ENCODE peak calls at places on chromosomes 3 and 15, in eight cellular contexts. L, A, N, G, J, Z, M and K are unnamed samples.
A peak's percentile ranks its signal among the peaks of the same experiment; 100 is the strongest.

GRCh38 chr3:110521019-110521418 is 550.6 kb upstream of the NECTIN3 start:
- DNase-seq in L (no peak), A (no peak), J (no peak), N (no peak), G (no peak), M (no peak), Z (peak; percentile 88), K (peak; percentile 80)

GRCh38 chr3:194312743-194313281 is 38.3 kb downstream of the CPN2 start:
- DNase-seq in N (no peak), A (peak; percentile 79), M (no peak), Z (peak; percentile 26), L (no peak), J (no peak), G (no peak), K (peak; percentile 87)

GRCh38 chr3:114259566-114259965 is 22.2 kb upstream of the ZNF80 start:
- DNase-seq in J (no peak), N (no peak), M (no peak), G (no peak), Z (no peak), L (no peak), A (no peak), K (no peak)

GRCh38 chr3:122609798-122610559 is 32.5 kb downstream of the PARP15 start:
- DNase-seq in J (peak; percentile 82), G (no peak), N (no peak), Z (peak; percentile 86), M (no peak), L (peak; percentile 72), A (no peak), K (peak; percentile 79)

GRCh38 chr15:66019377-66019776 is 150.1 kb downstream of the RAB11A start:
- DNase-seq in N (no peak), A (no peak), L (no peak), M (no peak), J (no peak), Z (no peak), G (no peak), K (no peak)

GRCh38 chr15:28989239-28989830 is 103.6 kb downstream of the APBA2 start:
- DNase-seq in A (no peak), Z (peak; percentile 12), N (peak; percentile 21), M (no peak), J (no peak), L (peak; percentile 20), G (no peak), K (no peak)

GRCh38 chr3:13747627-13748026 is 132.2 kb downstream of the WNT7A start:
- DNase-seq in J (no peak), N (no peak), G (no peak), Z (no peak), A (no peak), L (no peak), M (no peak), K (no peak)

GRCh38 chr3:57164217-57164605 is 942 bp downstream of the IL17RD start:
- DNase-seq in J (peak; percentile 32), N (no peak), G (peak; percentile 43), Z (peak; percentile 31), A (no peak), L (peak; percentile 9), M (no peak), K (no peak)

GRCh38 chr15:66472176-66472999 is 25.2 kb downstream of the SNAPC5 start:
- DNase-seq in M (no peak), Z (peak; percentile 54), L (peak; percentile 62), A (no peak), G (no peak), N (no peak), J (peak; percentile 80), K (no peak)

GRCh38 chr3:4493931-4494806 is 1.0 kb downstream of the ITPR1 start:
- DNase-seq in Z (peak; percentile 20), M (no peak), A (no peak), L (peak; percentile 34), G (peak; percentile 25), J (no peak), N (peak; percentile 65), K (peak; percentile 10)

GRCh38 chr3:141093397-141093796 is 42.2 kb downstream of the SPSB4 start:
- DNase-seq in Z (no peak), N (no peak), M (no peak), L (no peak), J (no peak), A (no peak), G (no peak), K (peak; percentile 48)

GRCh38 chr15:60772395-60773120 is 293.6 kb upstream of the ICE2 start:
- DNase-seq in G (no peak), J (no peak), M (no peak), A (no peak), N (no peak), L (no peak), Z (no peak), K (no peak)

GRCh38 chr15:89299896-89300295 is 34.7 kb downstream of the POLG start:
- DNase-seq in G (no peak), L (peak; percentile 13), A (no peak), N (no peak), M (no peak), Z (no peak), J (no peak), K (no peak)

GRCh38 chr3:40079845-40080240 is 229.7 kb upstream of the EIF1B start:
- DNase-seq in L (no peak), A (no peak), G (no peak), N (no peak), J (no peak), M (no peak), Z (peak; percentile 58), K (no peak)

GRCh38 chr3:196051336-196052076 is 30.4 kb downstream of the TFRC start:
- DNase-seq in M (no peak), Z (no peak), A (no peak), N (no peak), L (no peak), J (no peak), G (no peak), K (no peak)

GRCh38 chr15:96421211-96421610 is 90.7 kb downstream of the NR2F2 start:
- DNase-seq in M (no peak), A (no peak), Z (peak; percentile 96), N (no peak), L (peak; percentile 59), J (no peak), G (no peak), K (peak; percentile 10)

GRCh38 chr15:79408041-79408440 is 24.1 kb upstream of the MINAR1 start:
- DNase-seq in N (no peak), M (no peak), J (no peak), Z (peak; percentile 42), G (no peak), L (no peak), A (no peak), K (no peak)

GRCh38 chr15:101255615-101256350 is 3.9 kb upstream of the CHSY1 start:
- DNase-seq in G (peak; percentile 43), A (no peak), L (no peak), J (no peak), N (peak; percentile 37), M (no peak), Z (no peak), K (no peak)

GRCh38 chr3:148881286-148881685 is 16.2 kb downstream of the CPA3 start:
- DNase-seq in G (no peak), Z (peak; percentile 72), J (no peak), A (no peak), N (no peak), M (no peak), L (no peak), K (no peak)

GRCh38 chr3:195040094-195040493 is 230.9 kb downstream of the XXYLT1 start:
- DNase-seq in A (peak; percentile 50), N (peak; percentile 34), J (no peak), M (no peak), L (no peak), Z (no peak), G (no peak), K (no peak)

GRCh38 chr3:12446298-12446697 is 38.0 kb upstream of the TSEN2 start:
- DNase-seq in L (no peak), G (no peak), N (no peak), J (no peak), M (no peak), Z (no peak), A (no peak), K (no peak)

GRCh38 chr3:187367561-187368103 is 553 bp upstream of the RTP4 start:
- DNase-seq in Z (no peak), N (no peak), A (peak; percentile 61), M (no peak), G (no peak), L (no peak), J (no peak), K (no peak)

GRCh38 chr3:84891851-84892250 is 66.9 kb upstream of the CADM2 start:
- DNase-seq in Z (no peak), N (no peak), L (no peak), M (no peak), A (no peak), J (no peak), G (no peak), K (no peak)

GRCh38 chr3:36248374-36248773 is 131.9 kb upstream of the STAC start:
- DNase-seq in G (no peak), M (no peak), A (no peak), J (no peak), N (no peak), Z (no peak), L (no peak), K (no peak)

GRCh38 chr3:129047553-129047839 is 13.1 kb upstream of the GP9 start:
- DNase-seq in Z (no peak), G (no peak), A (no peak), L (no peak), J (no peak), N (no peak), M (no peak), K (no peak)

GRCh38 chr3:171044828-171045793 is 18.6 kb upstream of the SLC2A2 start:
- DNase-seq in M (no peak), J (no peak), L (peak; percentile 74), G (no peak), Z (peak; percentile 79), A (no peak), N (no peak), K (peak; percentile 50)

GRCh38 chr3:25751691-25752090 is 31.6 kb downstream of the NGLY1 start:
- DNase-seq in N (no peak), J (no peak), M (no peak), G (no peak), A (no peak), Z (no peak), L (no peak), K (no peak)

GRCh38 chr3:140731440-140732119 is 53.7 kb downstream of the TRIM42 start:
- DNase-seq in Z (no peak), N (no peak), A (no peak), L (no peak), J (no peak), M (no peak), G (no peak), K (no peak)